ENCODE peak calls at places on chromosome 14, in four cellular contexts. D is GOT3, O is GM04504, T is cardiac muscle cell. U is an unnamed sample.

GRCh38 chr14:20435454-20436362 is at the start of gene KLHL33:
- DNase-seq in D (no peak), T (no peak), O (no peak), U (peak; percentile 85)

GRCh38 chr14:66425402-66425801 is 60.8 kb upstream of the CCDC196 start:
- DNase-seq in D (no peak), T (no peak), O (no peak), U (peak; percentile 74)

GRCh38 chr14:22070119-22070982 is 396.7 kb upstream of the OR4E1 start:
- DNase-seq in O (no peak), D (no peak), T (peak; percentile 6), U (peak; percentile 19)

GRCh38 chr14:69268223-69268622 is 8.3 kb downstream of the GALNT16 start:
- DNase-seq in O (peak; percentile 42), D (no peak), T (peak; percentile 31), U (no peak)

GRCh38 chr14:99938376-99938775 is 126.8 kb upstream of the EVL start:
- DNase-seq in T (no peak), O (no peak), D (no peak), U (no peak)

GRCh38 chr14:90381011-90381790 is 15.6 kb upstream of the CALM1 start:
- DNase-seq in O (no peak), T (peak; percentile 51), D (no peak), U (peak; percentile 78)

GRCh38 chr14:105075364-105076295 is 10.4 kb upstream of the GPR132 start:
- DNase-seq in O (no peak), D (no peak), T (peak; percentile 84), U (no peak)

GRCh38 chr14:94625353-94625635 is 13.1 kb downstream of the SERPINA3 start:
- DNase-seq in D (no peak), T (no peak), O (no peak), U (no peak)

GRCh38 chr14:85572845-85573244 is 42.9 kb downstream of the FLRT2 start:
- DNase-seq in D (no peak), O (peak; percentile 38), T (peak; percentile 79), U (no peak)

GRCh38 chr14:96016761-96017160 is 22.4 kb upstream of the C14orf132 start:
- DNase-seq in T (peak; percentile 10), D (no peak), O (no peak), U (no peak)

GRCh38 chr14:67943947-67944346 is 124.4 kb downstream of the RAD51B start:
- DNase-seq in D (no peak), T (peak; percentile 95), O (peak; percentile 51), U (peak; percentile 46)

GRCh38 chr14:89349196-89350008 is 67.6 kb downstream of the FOXN3 start:
- DNase-seq in O (no peak), T (no peak), D (no peak), U (peak; percentile 95)

GRCh38 chr14:68968051-68968450 is 11.1 kb downstream of the ACTN1 start:
- DNase-seq in O (no peak), T (no peak), D (no peak), U (no peak)

GRCh38 chr14:65478596-65478995 is 66.1 kb downstream of the FUT8 start:
- DNase-seq in D (no peak), O (no peak), T (peak; percentile 79), U (no peak)

GRCh38 chr14:103391048-103391447 is 5.8 kb downstream of the MARK3 start:
- DNase-seq in O (peak; percentile 47), D (no peak), T (peak; percentile 92), U (no peak)

GRCh38 chr14:49972840-49973239 is 80.0 kb downstream of the ARF6 start:
- DNase-seq in T (peak; percentile 88), D (no peak), O (peak; percentile 60), U (no peak)

GRCh38 chr14:66802962-66803361 is 295.0 kb downstream of the GPHN start:
- DNase-seq in D (no peak), O (no peak), T (no peak), U (no peak)

GRCh38 chr14:95500772-95501401 is 15.6 kb downstream of the SYNE3 start:
- DNase-seq in O (peak; percentile 77), T (peak; percentile 79), D (no peak), U (peak; percentile 67)

GRCh38 chr14:54659365-54659764 is 92.4 kb downstream of the SAMD4A start:
- DNase-seq in D (no peak), T (no peak), O (no peak), U (no peak)

GRCh38 chr14:89236846-89237245 is 180.2 kb downstream of the FOXN3 start:
- DNase-seq in D (no peak), O (no peak), T (no peak), U (no peak)

GRCh38 chr14:53619625-53620324 is 336.9 kb downstream of the BMP4 start:
- DNase-seq in T (peak; percentile 63), D (no peak), O (peak; percentile 5), U (no peak)

GRCh38 chr14:77603654-77604270 is 12.7 kb downstream of the SPTLC2 start:
- DNase-seq in T (peak; percentile 60), D (no peak), O (no peak), U (no peak)

GRCh38 chr14:104101086-104101621 is 15.7 kb downstream of the ASPG start:
- DNase-seq in T (no peak), D (no peak), O (no peak), U (no peak)

GRCh38 chr14:104213301-104214034 is 75.1 kb downstream of the KIF26A start:
- DNase-seq in O (no peak), D (no peak), T (no peak), U (no peak)

GRCh38 chr14:76080009-76080408 is 71.7 kb upstream of the GPATCH2L start:
- DNase-seq in T (no peak), D (no peak), O (no peak), U (peak; percentile 58)

GRCh38 chr14:46063872-46064271 is 587.7 kb downstream of the RPL10L start:
- DNase-seq in D (no peak), O (no peak), T (no peak), U (no peak)

GRCh38 chr14:53963491-53964227 is 7.0 kb upstream of the BMP4 start:
- DNase-seq in O (no peak), T (peak; percentile 50), D (no peak), U (no peak)

GRCh38 chr14:102560436-102561261 is 31.8 kb upstream of the RCOR1 start:
- DNase-seq in O (no peak), D (no peak), T (no peak), U (no peak)

GRCh38 chr14:102182190-102182589 is 42.5 kb downstream of the WDR20 start:
- DNase-seq in O (peak; percentile 55), T (peak; percentile 62), D (no peak), U (no peak)

U was measured in gastrocnemius medialis.